ENCODE peak calls at places on chromosome 2, in seven cellular contexts. One of them, this sample, is unnamed.

GRCh38 chr2:8252997-8253694 is 428.7 kb upstream of the ID2 start:
- DNase-seq in frontal cortex: no peak
- DNase-seq in Right ventricle myocardium inferior: no peak
- DNase-seq in HFF-Myc: no peak
- DNase-seq in left lung: no peak
- DNase-seq in neural crest cell: no peak
- DNase-seq in psoas muscle: peak; percentile 20
- DNase-seq in this sample: no peak

GRCh38 chr2:79155826-79156476 is 3.6 kb downstream of the REG3A start:
- DNase-seq in Right ventricle myocardium inferior: no peak
- DNase-seq in psoas muscle: no peak
- DNase-seq in left lung: no peak
- DNase-seq in neural crest cell: no peak
- DNase-seq in HFF-Myc: no peak
- DNase-seq in frontal cortex: no peak
- DNase-seq in this sample: no peak

GRCh38 chr2:9668686-9669338 is 38.0 kb upstream of the YWHAQ start:
- DNase-seq in neural crest cell: no peak
- DNase-seq in HFF-Myc: no peak
- DNase-seq in psoas muscle: no peak
- DNase-seq in Right ventricle myocardium inferior: no peak
- DNase-seq in frontal cortex: no peak
- DNase-seq in left lung: peak; percentile 51
- DNase-seq in this sample: no peak

GRCh38 chr2:8957593-8957992 is 45.9 kb downstream of the MBOAT2 start:
- DNase-seq in psoas muscle: no peak
- DNase-seq in neural crest cell: no peak
- DNase-seq in Right ventricle myocardium inferior: no peak
- DNase-seq in frontal cortex: no peak
- DNase-seq in HFF-Myc: no peak
- DNase-seq in left lung: no peak
- DNase-seq in this sample: no peak

GRCh38 chr2:238450440-238450861 is 23.7 kb downstream of the ASB1 start:
- DNase-seq in psoas muscle: peak; percentile 45
- DNase-seq in frontal cortex: no peak
- DNase-seq in left lung: no peak
- DNase-seq in neural crest cell: no peak
- DNase-seq in HFF-Myc: no peak
- DNase-seq in Right ventricle myocardium inferior: peak; percentile 81
- DNase-seq in this sample: no peak

GRCh38 chr2:10989782-10990181 is 78.0 kb downstream of the KCNF1 start:
- DNase-seq in psoas muscle: no peak
- DNase-seq in left lung: no peak
- DNase-seq in neural crest cell: no peak
- DNase-seq in HFF-Myc: no peak
- DNase-seq in frontal cortex: no peak
- DNase-seq in Right ventricle myocardium inferior: no peak
- DNase-seq in this sample: no peak

GRCh38 chr2:230904856-230905447 is 20.1 kb downstream of the GPR55 start:
- DNase-seq in left lung: no peak
- DNase-seq in neural crest cell: no peak
- DNase-seq in frontal cortex: no peak
- DNase-seq in psoas muscle: no peak
- DNase-seq in HFF-Myc: no peak
- DNase-seq in Right ventricle myocardium inferior: no peak
- DNase-seq in this sample: peak; percentile 57

GRCh38 chr2:181812106-181812745 is 79.3 kb upstream of the ITPRID2 start:
- DNase-seq in psoas muscle: no peak
- DNase-seq in frontal cortex: no peak
- DNase-seq in neural crest cell: no peak
- DNase-seq in HFF-Myc: no peak
- DNase-seq in Right ventricle myocardium inferior: no peak
- DNase-seq in left lung: no peak
- DNase-seq in this sample: no peak

GRCh38 chr2:235866373-235866772 is 301.8 kb downstream of the GBX2 start:
- DNase-seq in Right ventricle myocardium inferior: no peak
- DNase-seq in frontal cortex: no peak
- DNase-seq in left lung: no peak
- DNase-seq in HFF-Myc: no peak
- DNase-seq in neural crest cell: no peak
- DNase-seq in psoas muscle: no peak
- DNase-seq in this sample: no peak

GRCh38 chr2:212147921-212148513 is 390.6 kb downstream of the ERBB4 start:
- DNase-seq in Right ventricle myocardium inferior: no peak
- DNase-seq in neural crest cell: no peak
- DNase-seq in HFF-Myc: no peak
- DNase-seq in psoas muscle: no peak
- DNase-seq in frontal cortex: peak; percentile 0
- DNase-seq in left lung: no peak
- DNase-seq in this sample: no peak

GRCh38 chr2:234147335-234147861 is 96.9 kb downstream of the SPP2 start:
- DNase-seq in HFF-Myc: no peak
- DNase-seq in Right ventricle myocardium inferior: no peak
- DNase-seq in neural crest cell: no peak
- DNase-seq in psoas muscle: no peak
- DNase-seq in frontal cortex: no peak
- DNase-seq in left lung: no peak
- DNase-seq in this sample: no peak

GRCh38 chr2:10773841-10774341 is 38.7 kb downstream of the PDIA6 start:
- DNase-seq in Right ventricle myocardium inferior: no peak
- DNase-seq in HFF-Myc: no peak
- DNase-seq in frontal cortex: no peak
- DNase-seq in left lung: no peak
- DNase-seq in psoas muscle: no peak
- DNase-seq in neural crest cell: no peak
- DNase-seq in this sample: no peak

GRCh38 chr2:1572638-1573037 is 159.4 kb downstream of the TPO start:
- DNase-seq in neural crest cell: no peak
- DNase-seq in left lung: no peak
- DNase-seq in psoas muscle: peak; percentile 80
- DNase-seq in HFF-Myc: no peak
- DNase-seq in Right ventricle myocardium inferior: peak; percentile 81
- DNase-seq in frontal cortex: no peak
- DNase-seq in this sample: no peak

GRCh38 chr2:241019441-241020139 is 21.2 kb downstream of the SNED1 start:
- DNase-seq in HFF-Myc: no peak
- DNase-seq in neural crest cell: no peak
- DNase-seq in frontal cortex: no peak
- DNase-seq in psoas muscle: no peak
- DNase-seq in Right ventricle myocardium inferior: peak; percentile 32
- DNase-seq in left lung: no peak
- DNase-seq in this sample: no peak

GRCh38 chr2:221309888-221310287 is 262.2 kb downstream of the EPHA4 start:
- DNase-seq in HFF-Myc: no peak
- DNase-seq in left lung: no peak
- DNase-seq in Right ventricle myocardium inferior: no peak
- DNase-seq in neural crest cell: no peak
- DNase-seq in frontal cortex: no peak
- DNase-seq in psoas muscle: no peak
- DNase-seq in this sample: no peak

GRCh38 chr2:7685342-7686015 is 768.3 kb downstream of the RNF144A start:
- DNase-seq in left lung: no peak
- DNase-seq in frontal cortex: no peak
- DNase-seq in HFF-Myc: no peak
- DNase-seq in Right ventricle myocardium inferior: no peak
- DNase-seq in neural crest cell: no peak
- DNase-seq in psoas muscle: no peak
- DNase-seq in this sample: no peak

GRCh38 chr2:71143782-71144181 is 13.3 kb downstream of the MPHOSPH10 start:
- DNase-seq in HFF-Myc: no peak
- DNase-seq in psoas muscle: no peak
- DNase-seq in neural crest cell: no peak
- DNase-seq in left lung: no peak
- DNase-seq in frontal cortex: no peak
- DNase-seq in Right ventricle myocardium inferior: no peak
- DNase-seq in this sample: no peak

GRCh38 chr2:58109481-58109880 is 62.9 kb downstream of the VRK2 start:
- DNase-seq in neural crest cell: no peak
- DNase-seq in psoas muscle: no peak
- DNase-seq in left lung: no peak
- DNase-seq in frontal cortex: no peak
- DNase-seq in Right ventricle myocardium inferior: no peak
- DNase-seq in HFF-Myc: no peak
- DNase-seq in this sample: no peak

GRCh38 chr2:200042102-200042735 is 86.8 kb downstream of the MAIP1 start:
- DNase-seq in psoas muscle: no peak
- DNase-seq in neural crest cell: no peak
- DNase-seq in frontal cortex: no peak
- DNase-seq in left lung: no peak
- DNase-seq in HFF-Myc: peak; percentile 17
- DNase-seq in Right ventricle myocardium inferior: no peak
- DNase-seq in this sample: no peak

GRCh38 chr2:8532408-8532807 is 149.4 kb upstream of the ID2 start:
- DNase-seq in Right ventricle myocardium inferior: no peak
- DNase-seq in HFF-Myc: no peak
- DNase-seq in psoas muscle: no peak
- DNase-seq in frontal cortex: no peak
- DNase-seq in neural crest cell: no peak
- DNase-seq in left lung: no peak
- DNase-seq in this sample: no peak

GRCh38 chr2:11500702-11501303 is 33.0 kb upstream of the GREB1 start:
- DNase-seq in Right ventricle myocardium inferior: no peak
- DNase-seq in neural crest cell: no peak
- DNase-seq in left lung: no peak
- DNase-seq in frontal cortex: no peak
- DNase-seq in HFF-Myc: no peak
- DNase-seq in psoas muscle: no peak
- DNase-seq in this sample: no peak

GRCh38 chr2:148719941-148720436 is 75.4 kb downstream of the EPC2 start:
- DNase-seq in psoas muscle: no peak
- DNase-seq in neural crest cell: no peak
- DNase-seq in frontal cortex: no peak
- DNase-seq in Right ventricle myocardium inferior: no peak
- DNase-seq in left lung: no peak
- DNase-seq in HFF-Myc: no peak
- DNase-seq in this sample: no peak

GRCh38 chr2:71688530-71688929 is 235.2 kb downstream of the DYSF start:
- DNase-seq in frontal cortex: no peak
- DNase-seq in neural crest cell: no peak
- DNase-seq in HFF-Myc: no peak
- DNase-seq in Right ventricle myocardium inferior: no peak
- DNase-seq in left lung: peak; percentile 24
- DNase-seq in psoas muscle: no peak
- DNase-seq in this sample: peak; percentile 37

GRCh38 chr2:171579481-171579880 is 57.2 kb downstream of the CYBRD1 start:
- DNase-seq in neural crest cell: no peak
- DNase-seq in psoas muscle: no peak
- DNase-seq in frontal cortex: no peak
- DNase-seq in Right ventricle myocardium inferior: no peak
- DNase-seq in HFF-Myc: no peak
- DNase-seq in left lung: no peak
- DNase-seq in this sample: no peak

GRCh38 chr2:32825291-32825712 is 121.5 kb upstream of the LTBP1 start:
- DNase-seq in psoas muscle: peak; percentile 44
- DNase-seq in neural crest cell: no peak
- DNase-seq in Right ventricle myocardium inferior: no peak
- DNase-seq in HFF-Myc: no peak
- DNase-seq in left lung: no peak
- DNase-seq in frontal cortex: no peak
- DNase-seq in this sample: no peak

GRCh38 chr2:30481323-30481800 is 34.3 kb downstream of the LCLAT1 start:
- DNase-seq in frontal cortex: no peak
- DNase-seq in HFF-Myc: no peak
- DNase-seq in neural crest cell: no peak
- DNase-seq in left lung: peak; percentile 56
- DNase-seq in Right ventricle myocardium inferior: no peak
- DNase-seq in psoas muscle: peak; percentile 33
- DNase-seq in this sample: no peak

GRCh38 chr2:26230806-26231205 is 13.6 kb downstream of the HADHA start:
- DNase-seq in neural crest cell: no peak
- DNase-seq in psoas muscle: no peak
- DNase-seq in HFF-Myc: no peak
- DNase-seq in Right ventricle myocardium inferior: no peak
- DNase-seq in frontal cortex: no peak
- DNase-seq in left lung: no peak
- DNase-seq in this sample: no peak

GRCh38 chr2:113089907-113090306 is 22.1 kb downstream of the IL1F10 start:
- DNase-seq in left lung: no peak
- DNase-seq in HFF-Myc: no peak
- DNase-seq in psoas muscle: no peak
- DNase-seq in frontal cortex: no peak
- DNase-seq in neural crest cell: no peak
- DNase-seq in Right ventricle myocardium inferior: no peak
- DNase-seq in this sample: no peak